ENCODE peak calls at places on chromosome 7, in ten cellular contexts. One of them, this sample, is unnamed.

GRCh38 chr7:101126651-101127459 is at the start of gene SERPINE1:
- DNase-seq in esophagus squamous epithelium: peak; percentile 47
- DNase-seq in GM12878: peak; percentile 47
- DNase-seq in psoas muscle: peak; percentile 94
- DNase-seq in SJSA1: peak; percentile 93
- DNase-seq in OCI-LY7: peak; percentile 76
- DNase-seq in neural progenitor cell: peak; percentile 75
- DNase-seq in neuronal stem cell: no peak
- DNase-seq in GM23338: peak; percentile 82
- DNase-seq in hepatocyte: peak; percentile 94
- DNase-seq in this sample: peak; percentile 85

GRCh38 chr7:31688347-31688746 is 1.3 kb downstream of the PPP1R17 start:
- DNase-seq in esophagus squamous epithelium: no peak
- DNase-seq in GM12878: peak; percentile 65
- DNase-seq in psoas muscle: no peak
- DNase-seq in SJSA1: no peak
- DNase-seq in OCI-LY7: peak; percentile 24
- DNase-seq in neural progenitor cell: no peak
- DNase-seq in neuronal stem cell: no peak
- DNase-seq in GM23338: peak; percentile 33
- DNase-seq in hepatocyte: no peak
- DNase-seq in this sample: peak; percentile 58

GRCh38 chr7:141664450-141664849 is 37.5 kb downstream of the DENND11 start:
- DNase-seq in esophagus squamous epithelium: no peak
- DNase-seq in GM12878: no peak
- DNase-seq in psoas muscle: no peak
- DNase-seq in SJSA1: no peak
- DNase-seq in OCI-LY7: no peak
- DNase-seq in neural progenitor cell: no peak
- DNase-seq in neuronal stem cell: no peak
- DNase-seq in GM23338: no peak
- DNase-seq in hepatocyte: peak; percentile 58
- DNase-seq in this sample: no peak

GRCh38 chr7:111647881-111648280 is 85.6 kb upstream of the IMMP2L start:
- DNase-seq in esophagus squamous epithelium: no peak
- DNase-seq in GM12878: no peak
- DNase-seq in psoas muscle: no peak
- DNase-seq in SJSA1: no peak
- DNase-seq in OCI-LY7: no peak
- DNase-seq in neural progenitor cell: no peak
- DNase-seq in neuronal stem cell: no peak
- DNase-seq in GM23338: peak; percentile 25
- DNase-seq in hepatocyte: no peak
- DNase-seq in this sample: no peak

GRCh38 chr7:39890411-39890810 is 59.6 kb upstream of the CDK13 start:
- DNase-seq in esophagus squamous epithelium: no peak
- DNase-seq in GM12878: no peak
- DNase-seq in psoas muscle: no peak
- DNase-seq in SJSA1: no peak
- DNase-seq in OCI-LY7: no peak
- DNase-seq in neural progenitor cell: no peak
- DNase-seq in neuronal stem cell: no peak
- DNase-seq in GM23338: no peak
- DNase-seq in hepatocyte: no peak
- DNase-seq in this sample: no peak

GRCh38 chr7:22411977-22412693 is 55.2 kb upstream of the RAPGEF5 start:
- DNase-seq in esophagus squamous epithelium: no peak
- DNase-seq in GM12878: no peak
- DNase-seq in psoas muscle: no peak
- DNase-seq in SJSA1: no peak
- DNase-seq in OCI-LY7: no peak
- DNase-seq in neural progenitor cell: no peak
- DNase-seq in neuronal stem cell: no peak
- DNase-seq in GM23338: peak; percentile 19
- DNase-seq in hepatocyte: no peak
- DNase-seq in this sample: no peak

GRCh38 chr7:158887594-158887993 is 31.2 kb downstream of the DYNC2I1 start:
- DNase-seq in esophagus squamous epithelium: no peak
- DNase-seq in GM12878: no peak
- DNase-seq in psoas muscle: no peak
- DNase-seq in SJSA1: no peak
- DNase-seq in OCI-LY7: no peak
- DNase-seq in neural progenitor cell: no peak
- DNase-seq in neuronal stem cell: no peak
- DNase-seq in GM23338: no peak
- DNase-seq in hepatocyte: no peak
- DNase-seq in this sample: no peak

GRCh38 chr7:124462249-124462648 is 303.3 kb downstream of the GPR37 start:
- DNase-seq in esophagus squamous epithelium: no peak
- DNase-seq in GM12878: no peak
- DNase-seq in psoas muscle: no peak
- DNase-seq in SJSA1: no peak
- DNase-seq in OCI-LY7: no peak
- DNase-seq in neural progenitor cell: no peak
- DNase-seq in neuronal stem cell: no peak
- DNase-seq in GM23338: no peak
- DNase-seq in hepatocyte: no peak
- DNase-seq in this sample: no peak

GRCh38 chr7:33261585-33261984 is 132.2 kb downstream of the BBS9 start:
- DNase-seq in esophagus squamous epithelium: no peak
- DNase-seq in GM12878: peak; percentile 5
- DNase-seq in psoas muscle: no peak
- DNase-seq in SJSA1: no peak
- DNase-seq in OCI-LY7: no peak
- DNase-seq in neural progenitor cell: no peak
- DNase-seq in neuronal stem cell: no peak
- DNase-seq in GM23338: no peak
- DNase-seq in hepatocyte: no peak
- DNase-seq in this sample: peak; percentile 45

GRCh38 chr7:50679218-50680007 is 103.3 kb downstream of the GRB10 start:
- DNase-seq in esophagus squamous epithelium: no peak
- DNase-seq in GM12878: no peak
- DNase-seq in psoas muscle: no peak
- DNase-seq in SJSA1: no peak
- DNase-seq in OCI-LY7: peak; percentile 48
- DNase-seq in neural progenitor cell: peak; percentile 31
- DNase-seq in neuronal stem cell: no peak
- DNase-seq in GM23338: peak; percentile 53
- DNase-seq in hepatocyte: peak; percentile 33
- DNase-seq in this sample: peak; percentile 47

GRCh38 chr7:69920802-69921201 is 322.5 kb downstream of the AUTS2 start:
- DNase-seq in esophagus squamous epithelium: no peak
- DNase-seq in GM12878: no peak
- DNase-seq in psoas muscle: no peak
- DNase-seq in SJSA1: no peak
- DNase-seq in OCI-LY7: no peak
- DNase-seq in neural progenitor cell: no peak
- DNase-seq in neuronal stem cell: no peak
- DNase-seq in GM23338: no peak
- DNase-seq in hepatocyte: no peak
- DNase-seq in this sample: no peak

GRCh38 chr7:26439502-26440252 is 148.0 kb downstream of the SNX10 start:
- DNase-seq in esophagus squamous epithelium: no peak
- DNase-seq in GM12878: no peak
- DNase-seq in psoas muscle: no peak
- DNase-seq in SJSA1: no peak
- DNase-seq in OCI-LY7: no peak
- DNase-seq in neural progenitor cell: peak; percentile 30
- DNase-seq in neuronal stem cell: no peak
- DNase-seq in GM23338: no peak
- DNase-seq in hepatocyte: no peak
- DNase-seq in this sample: no peak

GRCh38 chr7:40720401-40720800 is 585.6 kb downstream of the SUGCT start:
- DNase-seq in esophagus squamous epithelium: no peak
- DNase-seq in GM12878: no peak
- DNase-seq in psoas muscle: no peak
- DNase-seq in SJSA1: no peak
- DNase-seq in OCI-LY7: no peak
- DNase-seq in neural progenitor cell: no peak
- DNase-seq in neuronal stem cell: no peak
- DNase-seq in GM23338: no peak
- DNase-seq in hepatocyte: no peak
- DNase-seq in this sample: no peak

GRCh38 chr7:151491859-151492258 is 27.8 kb downstream of the RHEB start:
- DNase-seq in esophagus squamous epithelium: no peak
- DNase-seq in GM12878: no peak
- DNase-seq in psoas muscle: no peak
- DNase-seq in SJSA1: peak; percentile 53
- DNase-seq in OCI-LY7: no peak
- DNase-seq in neural progenitor cell: no peak
- DNase-seq in neuronal stem cell: no peak
- DNase-seq in GM23338: no peak
- DNase-seq in hepatocyte: peak; percentile 30
- DNase-seq in this sample: no peak

GRCh38 chr7:128188396-128189230 is 52.5 kb upstream of the LEP start:
- DNase-seq in esophagus squamous epithelium: no peak
- DNase-seq in GM12878: no peak
- DNase-seq in psoas muscle: no peak
- DNase-seq in SJSA1: peak; percentile 30
- DNase-seq in OCI-LY7: no peak
- DNase-seq in neural progenitor cell: no peak
- DNase-seq in neuronal stem cell: no peak
- DNase-seq in GM23338: no peak
- DNase-seq in hepatocyte: no peak
- DNase-seq in this sample: no peak

GRCh38 chr7:4744391-4745264 is 30.8 kb upstream of the AP5Z1 start:
- DNase-seq in esophagus squamous epithelium: peak; percentile 68
- DNase-seq in GM12878: peak; percentile 58
- DNase-seq in psoas muscle: peak; percentile 100
- DNase-seq in SJSA1: peak; percentile 100
- DNase-seq in OCI-LY7: peak; percentile 64
- DNase-seq in neural progenitor cell: peak; percentile 96
- DNase-seq in neuronal stem cell: peak; percentile 84
- DNase-seq in GM23338: peak; percentile 96
- DNase-seq in hepatocyte: peak; percentile 98
- DNase-seq in this sample: peak; percentile 93
- H3K4me3 ChIP-seq in esophagus squamous epithelium: peak overlapping the region; percentile 41
- H3K4me3 ChIP-seq in GM12878: peak overlapping the region; percentile 69
- H3K4me3 ChIP-seq in psoas muscle: peak overlapping the region; percentile 48
- H3K4me3 ChIP-seq in SJSA1: peak overlapping the region; percentile 7
- H3K4me3 ChIP-seq in OCI-LY7: peak overlapping the region; percentile 53
- H3K4me3 ChIP-seq in neural progenitor cell: peak overlapping the region; percentile 41
- H3K4me3 ChIP-seq in neuronal stem cell: no peak overlapping the region
- H3K4me3 ChIP-seq in GM23338: peak overlapping the region; percentile 46
- H3K4me3 ChIP-seq in hepatocyte: no peak overlapping the region
- H3K4me3 ChIP-seq in this sample: peak overlapping the region; percentile 63

GRCh38 chr7:82444220-82445049 is 858 bp upstream of the CACNA2D1 start:
- DNase-seq in esophagus squamous epithelium: no peak
- DNase-seq in GM12878: no peak
- DNase-seq in psoas muscle: no peak
- DNase-seq in SJSA1: no peak
- DNase-seq in OCI-LY7: no peak
- DNase-seq in neural progenitor cell: peak; percentile 64
- DNase-seq in neuronal stem cell: peak; percentile 33
- DNase-seq in GM23338: peak; percentile 60
- DNase-seq in hepatocyte: no peak
- DNase-seq in this sample: peak; percentile 9

GRCh38 chr7:82443044-82443800 is at the start of gene CACNA2D1:
- DNase-seq in esophagus squamous epithelium: no peak
- DNase-seq in GM12878: no peak
- DNase-seq in psoas muscle: peak; percentile 76
- DNase-seq in SJSA1: peak; percentile 56
- DNase-seq in OCI-LY7: no peak
- DNase-seq in neural progenitor cell: peak; percentile 83
- DNase-seq in neuronal stem cell: peak; percentile 41
- DNase-seq in GM23338: peak; percentile 60
- DNase-seq in hepatocyte: peak; percentile 46
- DNase-seq in this sample: peak; percentile 39

GRCh38 chr7:82441916-82442478 is 1.6 kb downstream of the CACNA2D1 start:
- DNase-seq in esophagus squamous epithelium: no peak
- DNase-seq in GM12878: no peak
- DNase-seq in psoas muscle: no peak
- DNase-seq in SJSA1: no peak
- DNase-seq in OCI-LY7: no peak
- DNase-seq in neural progenitor cell: peak; percentile 44
- DNase-seq in neuronal stem cell: no peak
- DNase-seq in GM23338: peak; percentile 91
- DNase-seq in hepatocyte: no peak
- DNase-seq in this sample: no peak

GRCh38 chr7:82443801-82444219 is 233 bp upstream of the CACNA2D1 start:
- DNase-seq in esophagus squamous epithelium: no peak
- DNase-seq in GM12878: no peak
- DNase-seq in psoas muscle: peak; percentile 94
- DNase-seq in SJSA1: peak; percentile 93
- DNase-seq in OCI-LY7: no peak
- DNase-seq in neural progenitor cell: peak; percentile 83
- DNase-seq in neuronal stem cell: peak; percentile 59
- DNase-seq in GM23338: peak; percentile 85
- DNase-seq in hepatocyte: peak; percentile 81
- DNase-seq in this sample: peak; percentile 39

GRCh38 chr7:82442492-82443043 is 1.0 kb downstream of the CACNA2D1 start:
- DNase-seq in esophagus squamous epithelium: no peak
- DNase-seq in GM12878: no peak
- DNase-seq in psoas muscle: peak; percentile 56
- DNase-seq in SJSA1: no peak
- DNase-seq in OCI-LY7: no peak
- DNase-seq in neural progenitor cell: peak; percentile 31
- DNase-seq in neuronal stem cell: no peak
- DNase-seq in GM23338: peak; percentile 15
- DNase-seq in hepatocyte: peak; percentile 14
- DNase-seq in this sample: no peak
- H3K4me3 ChIP-seq in esophagus squamous epithelium: peak overlapping the region; percentile 74
- H3K4me3 ChIP-seq in GM12878: no peak overlapping the region
- H3K4me3 ChIP-seq in psoas muscle: peak overlapping the region; percentile 79
- H3K4me3 ChIP-seq in SJSA1: peak overlapping the region; percentile 97
- H3K4me3 ChIP-seq in OCI-LY7: no peak overlapping the region
- H3K4me3 ChIP-seq in neural progenitor cell: peak overlapping the region; percentile 91
- H3K4me3 ChIP-seq in neuronal stem cell: peak overlapping the region; percentile 84
- H3K4me3 ChIP-seq in GM23338: peak overlapping the region; percentile 63
- H3K4me3 ChIP-seq in hepatocyte: peak overlapping the region; percentile 75
- H3K4me3 ChIP-seq in this sample: peak overlapping the region; percentile 36

GRCh38 chr7:90701771-90702170 is 105.7 kb downstream of the CDK14 start:
- DNase-seq in esophagus squamous epithelium: no peak
- DNase-seq in GM12878: no peak
- DNase-seq in psoas muscle: no peak
- DNase-seq in SJSA1: no peak
- DNase-seq in OCI-LY7: no peak
- DNase-seq in neural progenitor cell: peak; percentile 63
- DNase-seq in neuronal stem cell: no peak
- DNase-seq in GM23338: peak; percentile 67
- DNase-seq in hepatocyte: no peak
- DNase-seq in this sample: no peak
- H3K4me3 ChIP-seq in esophagus squamous epithelium: no peak overlapping the region
- H3K4me3 ChIP-seq in GM12878: no peak overlapping the region
- H3K4me3 ChIP-seq in psoas muscle: peak overlapping the region; percentile 53
- H3K4me3 ChIP-seq in SJSA1: no peak overlapping the region
- H3K4me3 ChIP-seq in OCI-LY7: no peak overlapping the region
- H3K4me3 ChIP-seq in neural progenitor cell: no peak overlapping the region
- H3K4me3 ChIP-seq in neuronal stem cell: no peak overlapping the region
- H3K4me3 ChIP-seq in GM23338: no peak overlapping the region
- H3K4me3 ChIP-seq in hepatocyte: no peak overlapping the region
- H3K4me3 ChIP-seq in this sample: no peak overlapping the region

DNA sequence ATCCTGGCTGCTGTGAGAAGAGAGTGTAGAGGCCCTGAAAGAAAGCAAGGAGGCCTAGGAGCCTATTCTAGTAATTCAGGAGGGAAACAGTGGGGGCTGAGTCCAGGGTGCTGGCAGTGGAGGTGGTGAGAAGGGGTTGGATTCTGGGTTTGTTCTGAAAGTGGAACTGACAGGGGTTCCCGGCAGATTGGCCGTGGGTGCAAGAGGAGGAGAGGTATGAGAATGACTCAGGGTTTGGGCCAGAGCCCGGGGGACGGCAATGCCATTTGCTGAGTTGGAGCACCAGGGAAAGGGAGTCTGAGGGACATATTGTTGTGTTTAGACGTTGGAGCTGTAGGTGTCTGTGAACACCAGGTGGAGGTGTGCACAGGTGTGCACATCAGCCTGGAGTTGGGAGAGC is 38.5 kb downstream of the NPTX2 start:
- DNase-seq in esophagus squamous epithelium: no peak
- DNase-seq in GM12878: no peak
- DNase-seq in psoas muscle: no peak
- DNase-seq in SJSA1: no peak
- DNase-seq in OCI-LY7: no peak
- DNase-seq in neural progenitor cell: no peak
- DNase-seq in neuronal stem cell: no peak
- DNase-seq in GM23338: no peak
- DNase-seq in hepatocyte: no peak
- DNase-seq in this sample: no peak
- H3K4me3 ChIP-seq in esophagus squamous epithelium: no peak overlapping the region
- H3K4me3 ChIP-seq in GM12878: no peak overlapping the region
- H3K4me3 ChIP-seq in psoas muscle: no peak overlapping the region
- H3K4me3 ChIP-seq in SJSA1: no peak overlapping the region
- H3K4me3 ChIP-seq in OCI-LY7: no peak overlapping the region
- H3K4me3 ChIP-seq in neural progenitor cell: no peak overlapping the region
- H3K4me3 ChIP-seq in neuronal stem cell: no peak overlapping the region
- H3K4me3 ChIP-seq in GM23338: no peak overlapping the region
- H3K4me3 ChIP-seq in hepatocyte: no peak overlapping the region
- H3K4me3 ChIP-seq in this sample: no peak overlapping the region

This sample was measured in GM12865.